ENCODE peak calls at places on chromosomes 7 and 10, in six cellular contexts. N is ovary, K is SK-N-SH, M is transverse colon, X is suprapubic skin, B is stomach. A is an unnamed sample.
A peak's percentile ranks its signal among the peaks of the same experiment; 100 is the strongest.

GRCh38 chr10:79073784-79074432 is 5.1 kb downstream of the ZMIZ1 start:
- DNase-seq in X (no peak), K (no peak), M (peak; percentile 84), N (peak; percentile 70), B (peak; percentile 62), A (peak; percentile 84)

GRCh38 chr7:142777318-142777717 is 6.5 kb downstream of the PRSS2 start:
- DNase-seq in K (no peak), B (no peak), X (no peak), M (no peak), N (no peak), A (no peak)

GRCh38 chr10:29443745-29444523 is 155.1 kb downstream of the LYZL1 start:
- DNase-seq in B (no peak), X (no peak), M (no peak), K (no peak), N (no peak), A (no peak)

GRCh38 chr7:127938588-127938987 is 92.6 kb downstream of the LRRC4 start:
- DNase-seq in N (no peak), M (no peak), X (no peak), B (no peak), K (no peak), A (no peak)

GRCh38 chr10:8331896-8332729 is 277.6 kb downstream of the GATA3 start:
- DNase-seq in B (peak; percentile 58), M (peak; percentile 56), X (no peak), K (peak; percentile 85), N (peak; percentile 15), A (no peak)

GRCh38 chr7:43294080-43294630 is 181.7 kb downstream of the HECW1 start:
- DNase-seq in K (no peak), B (no peak), M (no peak), X (no peak), N (peak; percentile 35), A (peak; percentile 72)

GRCh38 chr10:77386833-77387232 is 250.8 kb downstream of the KCNMA1 start:
- DNase-seq in M (no peak), B (no peak), K (no peak), N (peak; percentile 41), X (no peak), A (no peak)

GRCh38 chr7:81333536-81333935 is 414.7 kb upstream of the SEMA3C start:
- DNase-seq in K (no peak), M (no peak), N (no peak), B (no peak), X (no peak), A (no peak)

DNA sequence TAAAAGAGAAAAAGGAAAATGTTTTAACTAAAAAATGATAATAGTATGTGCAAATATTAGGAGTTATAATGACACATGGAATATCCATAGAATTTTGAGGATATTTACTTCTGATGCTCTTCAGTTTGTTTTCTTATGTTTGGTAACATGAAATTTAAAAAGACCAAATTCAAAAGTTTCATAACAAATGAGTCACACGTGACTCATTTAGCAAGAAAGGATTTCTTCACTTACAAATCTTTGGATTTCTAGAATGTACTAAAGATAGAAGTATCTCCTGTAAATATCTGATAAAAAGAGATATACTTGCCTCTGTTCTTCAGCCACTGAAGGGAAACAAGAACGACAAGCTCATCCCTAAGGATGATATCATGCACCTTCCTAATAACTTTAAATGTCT is 774.5 kb upstream of the LRRTM3 start:
- DNase-seq in X (no peak), K (no peak), N (no peak), B (no peak), M (no peak), A (no peak)
- TF ChIP-seq EP300 in X (no peak), K (no peak), N (no peak), B (no peak), M (no peak), A (no peak)

GRCh38 chr7:132436121-132436520 is 140.1 kb downstream of the PLXNA4 start:
- DNase-seq in K (peak; percentile 82), M (no peak), X (no peak), B (no peak), N (no peak), A (no peak)
- H3K27ac ChIP-seq in K (no peak overlapping the region), M (no peak overlapping the region), X (no peak overlapping the region), B (no peak overlapping the region), N (no peak overlapping the region), A (no peak overlapping the region)

GRCh38 chr7:23335621-23336020 is 36.5 kb downstream of the MALSU1 start:
- DNase-seq in B (no peak), K (no peak), N (no peak), X (no peak), M (no peak), A (no peak)

GRCh38 chr7:23335141-23335540 is 36.0 kb downstream of the MALSU1 start:
- DNase-seq in X (no peak), N (no peak), K (no peak), M (no peak), B (no peak), A (no peak)

GRCh38 chr7:23337374-23337773 is 38.2 kb downstream of the MALSU1 start:
- DNase-seq in B (no peak), K (no peak), M (no peak), N (no peak), X (no peak), A (no peak)

GRCh38 chr7:23338439-23338838 is 39.3 kb downstream of the MALSU1 start:
- DNase-seq in K (no peak), X (no peak), B (no peak), M (no peak), N (no peak), A (no peak)

DNA sequence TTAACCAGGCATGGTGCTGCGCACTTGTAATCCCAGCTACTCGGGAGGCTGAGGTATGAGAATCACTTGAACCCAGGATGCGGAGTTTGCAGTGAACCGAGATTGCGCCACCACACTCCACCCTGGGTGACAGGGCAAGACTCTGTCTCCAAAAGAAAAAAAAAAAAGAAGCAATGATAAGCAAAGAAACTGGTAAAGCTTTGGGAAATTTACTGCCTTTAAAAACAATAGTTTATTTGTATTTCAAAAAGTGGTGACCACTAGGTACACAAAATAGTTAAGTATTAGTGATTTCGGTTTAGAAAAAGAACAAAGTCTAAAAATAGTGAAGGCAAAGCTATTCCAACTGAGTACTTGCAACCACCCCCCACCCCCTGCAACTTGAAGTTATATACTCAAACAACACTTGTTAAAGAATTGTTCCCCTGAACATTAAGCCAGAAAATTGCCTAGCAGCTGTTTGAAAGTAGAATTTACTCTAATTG is 37.7 kb downstream of the MALSU1 start:
- DNase-seq in K (no peak), N (no peak), B (no peak), X (no peak), M (no peak), A (no peak)
- TF ChIP-seq EP300 in K (no peak), N (no peak), B (no peak), X (no peak), M (no peak), A (no peak)

GRCh38 chr10:14405076-14406065 is 74.6 kb upstream of the FRMD4A start:
- DNase-seq in X (no peak), K (no peak), B (no peak), N (peak; percentile 17), M (no peak), A (no peak)
- H3K27ac ChIP-seq in X (no peak overlapping the region), K (peak overlapping the region; percentile 83), B (no peak overlapping the region), N (no peak overlapping the region), M (no peak overlapping the region), A (no peak overlapping the region)

DNA sequence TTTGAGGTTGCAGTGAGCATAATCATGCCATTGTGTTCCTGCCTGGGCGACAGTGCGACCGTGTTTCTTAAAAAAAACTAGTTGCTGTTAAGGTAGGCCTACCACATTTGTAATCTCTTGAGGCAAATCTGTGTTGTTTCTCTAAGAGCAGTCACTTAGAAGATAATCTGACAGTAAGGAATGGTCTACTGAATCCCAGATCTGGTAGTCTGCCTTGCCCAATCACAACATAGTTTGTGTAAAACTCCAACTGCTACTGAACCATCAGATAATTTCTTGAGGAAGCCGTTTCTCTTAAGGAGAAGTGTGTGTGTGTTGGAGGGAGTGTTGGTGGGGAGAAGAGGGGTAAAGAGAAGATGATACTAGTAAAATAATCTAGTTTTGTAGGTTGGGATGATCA is 5.0 kb downstream of the NRF1 start:
- DNase-seq in M (no peak), N (no peak), X (no peak), K (no peak), B (no peak), A (no peak)
- TF ChIP-seq EP300 in M (no peak), N (no peak), X (no peak), K (no peak), B (no peak), A (no peak)

GRCh38 chr10:70109064-70109729 is 23.4 kb downstream of the AIFM2 start:
- DNase-seq in M (no peak), B (no peak), X (no peak), K (no peak), N (no peak), A (no peak)
- H3K27ac ChIP-seq in M (no peak overlapping the region), B (no peak overlapping the region), X (no peak overlapping the region), K (no peak overlapping the region), N (no peak overlapping the region), A (no peak overlapping the region)

GRCh38 chr10:89553064-89553734 is 17.8 kb upstream of the SLC16A12 start:
- DNase-seq in X (no peak), N (no peak), B (no peak), K (no peak), M (no peak), A (no peak)
- TF ChIP-seq EP300 in X (no peak), N (no peak), B (no peak), K (peak; percentile 89), M (no peak), A (no peak)

GRCh38 chr7:21927693-21928092 is 18.0 kb downstream of the CDCA7L start:
- DNase-seq in M (no peak), X (no peak), B (no peak), N (no peak), K (no peak), A (no peak)
- H3K27ac ChIP-seq in M (no peak overlapping the region), X (no peak overlapping the region), B (no peak overlapping the region), N (no peak overlapping the region), K (no peak overlapping the region), A (no peak overlapping the region)

DNA sequence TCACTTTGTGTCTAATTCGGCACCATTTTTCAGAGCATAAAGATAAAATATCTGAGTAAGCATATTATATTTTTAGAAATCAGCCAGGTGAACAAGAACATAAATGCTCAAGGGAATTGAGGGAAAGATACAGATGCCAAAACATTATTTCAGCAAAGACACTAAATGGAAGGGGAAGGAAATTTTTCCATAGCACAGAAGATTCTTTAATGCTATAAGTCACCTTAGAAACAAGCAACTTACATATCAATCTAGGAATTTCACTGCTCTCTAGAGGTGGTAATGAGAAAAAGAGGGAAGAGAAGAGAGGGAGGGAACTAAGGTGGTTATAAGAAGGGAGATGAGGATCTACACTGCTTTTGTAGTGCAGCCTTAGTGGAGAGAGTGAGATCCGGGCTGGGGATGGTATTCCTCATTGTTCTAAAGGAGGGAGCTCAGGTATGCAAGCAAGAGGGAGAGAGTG is 20.4 kb downstream of the ZNF365 start:
- DNase-seq in N (no peak), K (no peak), B (no peak), M (no peak), X (no peak), A (no peak)
- TF ChIP-seq EP300 in N (no peak), K (no peak), B (no peak), M (no peak), X (no peak), A (no peak)

GRCh38 chr10:4851176-4851575 is 25.2 kb downstream of the AKR1E2 start:
- DNase-seq in N (no peak), X (no peak), B (no peak), M (no peak), K (no peak), A (no peak)
- H3K27ac ChIP-seq in N (no peak overlapping the region), X (no peak overlapping the region), B (peak overlapping the region; percentile 62), M (no peak overlapping the region), K (no peak overlapping the region), A (peak overlapping the region; percentile 14)

A was measured in sigmoid colon.